ENCODE peak calls at places on chromosomes 12 and 14, in five cellular contexts. H is transverse colon, C is gastrocnemius medialis, W is A549, G is endothelial cell of umbilical vein. K is an unnamed sample.

GRCh38 chr12:77644915-77645605 is 185.6 kb upstream of the NAV3 start:
- DNase-seq in H (no peak), C (no peak), W (no peak), G (no peak), K (no peak)

GRCh38 chr12:795305-795704 is 42.9 kb downstream of the WNK1 start:
- DNase-seq in C (no peak), H (no peak), G (peak; percentile 64), W (no peak), K (no peak)

GRCh38 chr14:99605299-99605961 is 1.4 kb upstream of the CCDC85C start:
- DNase-seq in G (peak; percentile 63), C (peak; percentile 59), H (peak; percentile 79), W (peak; percentile 51), K (peak; percentile 71)

GRCh38 chr14:67508973-67509372 is 20.5 kb upstream of the TMEM229B start:
- DNase-seq in G (no peak), H (no peak), W (no peak), C (no peak), K (no peak)

GRCh38 chr12:32159925-32160324 is 53.3 kb downstream of the BICD1 start:
- DNase-seq in W (no peak), H (no peak), G (no peak), C (peak; percentile 19), K (no peak)

GRCh38 chr12:26651566-26652188 is 181.3 kb downstream of the ITPR2 start:
- DNase-seq in W (peak; percentile 69), G (peak; percentile 75), C (no peak), H (peak; percentile 46), K (no peak)

GRCh38 chr14:103378042-103378854 is 7.0 kb upstream of the MARK3 start:
- DNase-seq in G (no peak), C (no peak), W (no peak), H (no peak), K (no peak)

GRCh38 chr12:69240625-69240984 is 1.2 kb downstream of the CPSF6 start:
- DNase-seq in G (peak; percentile 14), W (peak; percentile 25), H (no peak), C (no peak), K (no peak)

GRCh38 chr12:53221203-53222076 is 10.6 kb downstream of the RARG start:
- DNase-seq in G (peak; percentile 72), W (peak; percentile 75), C (peak; percentile 64), H (peak; percentile 82), K (peak; percentile 85)

GRCh38 chr12:46400406-46400805 is 27.8 kb upstream of the SLC38A2 start:
- DNase-seq in C (no peak), G (no peak), W (no peak), H (no peak), K (no peak)

GRCh38 chr14:96204151-96205058 is at the start of gene BDKRB2:
- DNase-seq in W (peak; percentile 76), G (peak; percentile 33), H (peak; percentile 82), C (peak; percentile 60), K (peak; percentile 90)

GRCh38 chr12:15122349-15122748 is 98.9 kb downstream of the RERG start:
- DNase-seq in G (no peak), W (no peak), H (no peak), C (no peak), K (no peak)

GRCh38 chr12:52724384-52724783 is 21.1 kb upstream of the KRT77 start:
- DNase-seq in W (no peak), H (no peak), C (no peak), G (no peak), K (no peak)

GRCh38 chr14:69614592-69614991 is 3.2 kb downstream of the SUSD6 start:
- DNase-seq in W (no peak), G (no peak), H (peak; percentile 47), C (peak; percentile 50), K (no peak)

GRCh38 chr14:53955234-53955556 is 1.4 kb downstream of the BMP4 start:
- DNase-seq in W (no peak), G (no peak), H (no peak), C (no peak), K (no peak)

GRCh38 chr14:78075610-78076277 is 94.4 kb upstream of the NRXN3 start:
- DNase-seq in W (no peak), C (no peak), H (no peak), G (no peak), K (no peak)

GRCh38 chr12:79555006-79555925 is 135.5 kb downstream of the PAWR start:
- DNase-seq in C (no peak), G (peak; percentile 79), W (peak; percentile 66), H (no peak), K (peak; percentile 21)

GRCh38 chr12:91043408-91043807 is 14.4 kb downstream of the KERA start:
- DNase-seq in C (no peak), H (no peak), W (no peak), G (no peak), K (no peak)

GRCh38 chr12:50232771-50233209 is 50.5 kb downstream of the LIMA1 start:
- DNase-seq in C (no peak), W (no peak), H (no peak), G (peak; percentile 70), K (no peak)

GRCh38 chr14:92041203-92041602 is 1.3 kb upstream of the TRIP11 start:
- DNase-seq in W (no peak), G (no peak), C (no peak), H (no peak), K (peak; percentile 31)

GRCh38 chr14:92037989-92038388 is 1.9 kb downstream of the TRIP11 start:
- DNase-seq in H (no peak), C (no peak), G (peak; percentile 14), W (no peak), K (no peak)

GRCh38 chr14:92040431-92041040 is 677 bp upstream of the TRIP11 start:
- DNase-seq in C (no peak), H (peak; percentile 37), W (peak; percentile 44), G (peak; percentile 46), K (peak; percentile 58)

GRCh38 chr14:92039073-92039719 is 663 bp downstream of the TRIP11 start:
- DNase-seq in C (peak; percentile 46), G (peak; percentile 84), H (peak; percentile 26), W (peak; percentile 69), K (peak; percentile 52)

GRCh38 chr14:92039720-92040430 is at the start of gene TRIP11:
- DNase-seq in G (peak; percentile 94), H (peak; percentile 96), C (peak; percentile 93), W (peak; percentile 93), K (peak; percentile 95)
- TF ChIP-seq POLR2A in G (peak; percentile 91), H (peak; percentile 88), C (peak; percentile 58), W (peak; percentile 98), K (peak; percentile 89)

GRCh38 chr14:105861985-105862465 is 335.6 kb downstream of the TMEM121 start:
- DNase-seq in W (no peak), H (peak; percentile 27), G (no peak), C (no peak), K (no peak)
- H3K9me3 ChIP-seq in W (no peaks in the 10 kb centered on the region), H (no peaks in the 10 kb centered on the region), G (peaks cover 12% of the 10 kb centered on the region), C (no peaks in the 10 kb centered on the region), K (no peaks in the 10 kb centered on the region)

GRCh38 chr12:57514720-57515467 is 5.4 kb downstream of the DDIT3 start:
- DNase-seq in C (no peak), G (no peak), H (no peak), W (no peak), K (no peak)
- TF ChIP-seq POLR2A in C (no peak), G (no peak), H (no peak), W (no peak), K (no peak)

GRCh38 chr14:29078810-29079522 is 312.4 kb downstream of the FOXG1 start:
- DNase-seq in C (no peak), G (no peak), W (no peak), H (no peak), K (no peak)
- H3K9me3 ChIP-seq in C (no peaks in the 10 kb centered on the region), G (no peaks in the 10 kb centered on the region), W (no peaks in the 10 kb centered on the region), H (no peaks in the 10 kb centered on the region), K (no peaks in the 10 kb centered on the region)

GRCh38 chr12:121797937-121798801 is 4.7 kb upstream of the RHOF start:
- DNase-seq in W (peak; percentile 22), H (peak; percentile 87), G (peak; percentile 55), C (peak; percentile 95), K (peak; percentile 76)
- TF ChIP-seq POLR2A in W (no peak), H (peak; percentile 15), G (peak; percentile 40), C (peak; percentile 25), K (no peak)

GRCh38 chr14:105858676-105859025 is 332.3 kb downstream of the TMEM121 start:
- DNase-seq in G (no peak), W (no peak), C (peak; percentile 3), H (peak; percentile 4), K (no peak)

GRCh38 chr14:105860615-105861580 is 334.5 kb downstream of the TMEM121 start:
- DNase-seq in G (no peak), W (no peak), H (peak; percentile 14), C (peak; percentile 3), K (peak; percentile 0)

GRCh38 chr14:105857223-105857815 is 330.9 kb downstream of the TMEM121 start:
- DNase-seq in H (peak; percentile 5), C (no peak), G (no peak), W (no peak), K (no peak)

GRCh38 chr14:105857816-105858675 is 331.7 kb downstream of the TMEM121 start:
- DNase-seq in C (no peak), H (peak; percentile 7), W (no peak), G (no peak), K (peak; percentile 8)

GRCh38 chr14:105859717-105860614 is 333.6 kb downstream of the TMEM121 start:
- DNase-seq in C (peak; percentile 8), W (no peak), H (peak; percentile 16), G (no peak), K (peak; percentile 3)
- H3K9me3 ChIP-seq in C (no peaks in the 10 kb centered on the region), W (no peaks in the 10 kb centered on the region), H (no peaks in the 10 kb centered on the region), G (peaks cover 13% of the 10 kb centered on the region), K (no peaks in the 10 kb centered on the region)

GRCh38 chr12:4289334-4289878 is 15.8 kb downstream of the CCND2 start:
- DNase-seq in G (no peak), C (no peak), W (no peak), H (no peak), K (no peak)
- TF ChIP-seq POLR2A in G (no peak), C (no peak), W (no peak), H (no peak), K (no peak)